ENCODE peak calls at places on chromosomes 11 and 22, in ten cellular contexts. N, C, K, T, S, F, I, J, Z and G are unnamed samples.

GRCh38 chr11:114571712-114572111 is 12.0 kb upstream of the NXPE1 start:
- DNase-seq in I (no peak), Z (no peak), S (peak), C (no peak), F (no peak), T (no peak), K (no peak), N (no peak), J (no peak), G (no peak)

GRCh38 chr11:1782831-1783724 is 19.4 kb upstream of the CTSD start:
- DNase-seq in Z (no peak), I (no peak), F (peak), J (no peak), C (no peak), N (no peak), K (peak), T (no peak), S (no peak), G (no peak)

GRCh38 chr22:32764330-32765116 is 37.0 kb upstream of the TIMP3 start:
- DNase-seq in K (peak), T (peak), Z (no peak), I (peak), C (no peak), J (peak), F (peak), N (no peak), S (no peak), G (no peak)

GRCh38 chr22:25111579-25112517 is 87.8 kb upstream of the CRYBB3 start:
- DNase-seq in T (peak), I (no peak), S (no peak), J (peak), F (peak), K (no peak), N (no peak), C (no peak), Z (no peak), G (no peak)

GRCh38 chr11:87859583-87859982 is 315.7 kb downstream of the RAB38 start:
- DNase-seq in N (no peak), S (no peak), F (no peak), J (peak), I (no peak), K (no peak), C (no peak), Z (no peak), T (no peak), G (no peak)

GRCh38 chr11:17979770-17980371 is 33.0 kb downstream of the SERGEF start:
- DNase-seq in C (no peak), T (no peak), S (peak), J (peak), I (no peak), K (no peak), F (peak), Z (no peak), N (peak), G (no peak)

GRCh38 chr11:3138178-3139085 is 26.7 kb downstream of the OSBPL5 start:
- DNase-seq in N (no peak), C (no peak), F (peak), T (peak), J (no peak), K (no peak), I (no peak), Z (no peak), S (no peak), G (no peak)

GRCh38 chr11:123751777-123752176 is 2.5 kb downstream of the OR6X1 start:
- DNase-seq in T (no peak), C (no peak), Z (no peak), N (no peak), F (no peak), I (no peak), K (no peak), J (no peak), S (no peak), G (no peak)

GRCh38 chr22:38246692-38247091 is 26.1 kb downstream of the TMEM184B start:
- DNase-seq in J (peak), Z (no peak), C (no peak), I (no peak), S (no peak), K (no peak), F (no peak), N (no peak), T (peak), G (no peak)

GRCh38 chr11:64759131-64759721 is 548 bp downstream of the PYGM start:
- DNase-seq in Z (no peak), J (no peak), S (no peak), N (no peak), C (no peak), F (no peak), K (no peak), T (no peak), I (no peak), G (no peak)

GRCh38 chr11:108223449-108224149 is 732 bp downstream of the ATM start:
- DNase-seq in T (no peak), I (peak), C (no peak), K (peak), F (peak), Z (no peak), S (peak), N (peak), J (peak), G (no peak)

GRCh38 chr11:58134151-58134550 is 8.8 kb upstream of the OR9I1 start:
- DNase-seq in J (no peak), C (no peak), I (no peak), N (no peak), T (no peak), K (no peak), S (no peak), F (no peak), Z (no peak), G (no peak)

GRCh38 chr22:29478326-29479276 is 1.4 kb upstream of the NEFH start:
- DNase-seq in C (no peak), F (peak), Z (no peak), N (no peak), I (no peak), T (no peak), J (peak), S (no peak), K (no peak), G (no peak)

GRCh38 chr11:129643031-129643721 is 172.5 kb upstream of the TMEM45B start:
- DNase-seq in C (no peak), S (no peak), N (no peak), J (no peak), Z (no peak), K (peak), T (no peak), I (peak), F (peak), G (no peak)

GRCh38 chr22:41900652-41901312 is 14.1 kb downstream of the SHISA8 start:
- DNase-seq in Z (no peak), S (no peak), N (no peak), K (no peak), T (peak), I (no peak), J (no peak), F (no peak), C (no peak), G (no peak)

GRCh38 chr22:22666307-22667091 is 22.1 kb downstream of the GGTLC2 start:
- DNase-seq in Z (no peak), S (peak), J (peak), N (no peak), K (peak), I (no peak), F (peak), C (no peak), T (no peak), G (no peak)

GRCh38 chr11:35404397-35404775 is 15.0 kb downstream of the SLC1A2 start:
- DNase-seq in J (peak), K (peak), I (peak), S (peak), F (peak), T (no peak), C (no peak), N (no peak), Z (no peak), G (no peak)

GRCh38 chr11:119832132-119832531 is 103.1 kb upstream of the NECTIN1 start:
- DNase-seq in S (no peak), I (no peak), T (no peak), Z (no peak), J (no peak), F (no peak), K (no peak), C (no peak), N (no peak), G (no peak)

GRCh38 chr22:24803064-24803542 is 2.9 kb upstream of the SGSM1 start:
- DNase-seq in N (peak), S (peak), K (peak), J (peak), T (peak), C (peak), I (no peak), Z (no peak), F (peak), G (no peak)

GRCh38 chr22:26918236-26918635 is 260.8 kb downstream of the MIAT start:
- DNase-seq in F (no peak), J (no peak), I (no peak), N (no peak), S (no peak), Z (no peak), T (no peak), K (no peak), C (no peak), G (no peak)

GRCh38 chr11:78588517-78588916 is 13.9 kb upstream of the NARS2 start:
- DNase-seq in C (no peak), S (no peak), I (no peak), N (no peak), F (no peak), T (no peak), K (no peak), Z (no peak), J (no peak), G (no peak)

GRCh38 chr22:45503071-45503815 is 560 bp downstream of the FBLN1 start:
- DNase-seq in S (no peak), C (no peak), J (no peak), Z (no peak), I (peak), F (no peak), N (no peak), K (no peak), T (no peak), G (no peak)

GRCh38 chr11:38990841-38991240 is 2392.8 kb upstream of the RAG2 start:
- DNase-seq in F (no peak), T (no peak), J (no peak), C (no peak), S (no peak), Z (no peak), N (no peak), K (no peak), I (peak), G (no peak)

GRCh38 chr11:124793466-124794278 is 6.5 kb downstream of the MSANTD2 start:
- DNase-seq in J (peak), N (no peak), I (peak), T (no peak), K (peak), Z (no peak), C (no peak), S (peak), F (peak), G (no peak)

DNA sequence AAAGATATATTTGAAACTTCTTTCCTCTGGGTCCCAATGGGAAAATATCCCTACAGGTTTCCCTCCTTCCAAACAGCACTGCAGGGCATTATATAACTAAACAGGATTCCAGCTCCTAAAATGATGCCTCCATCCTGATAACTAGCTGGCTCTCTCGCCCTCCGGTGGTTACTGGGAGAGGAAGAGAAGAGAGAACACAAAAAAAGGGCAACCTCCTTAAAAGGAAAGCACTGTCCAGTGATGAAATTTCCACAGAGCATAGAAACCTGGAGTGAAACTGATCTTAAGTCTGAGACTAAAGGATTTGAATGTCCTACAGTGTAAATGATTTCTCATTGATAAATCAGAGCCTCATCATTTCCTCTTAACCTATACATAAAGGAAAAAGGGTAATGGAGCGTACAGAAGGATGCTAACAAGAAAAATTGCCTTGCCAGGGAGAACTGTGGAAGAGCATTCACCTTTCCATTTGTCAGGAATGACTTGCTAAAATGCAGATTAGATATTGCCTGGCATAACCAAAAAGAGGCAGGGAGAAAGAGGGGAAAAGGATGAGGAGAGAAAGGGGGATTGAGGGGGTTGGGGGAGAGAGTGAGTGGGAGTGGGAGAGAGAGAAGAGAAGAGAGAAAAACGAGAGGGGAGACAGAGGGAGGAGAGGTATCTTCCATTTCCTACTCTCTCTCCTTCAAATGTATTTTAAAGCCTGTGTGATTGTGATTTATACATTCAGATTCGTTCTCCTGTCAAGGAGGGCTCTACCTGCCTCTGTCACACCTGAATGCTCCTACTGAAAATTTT is 121.4 kb downstream of the APOL5 start:
- DNase-seq in I (peak), F (peak), K (peak), T (peak), N (no peak), S (peak), Z (no peak), J (peak), C (no peak), G (no peak)
- TF ChIP-seq CTCF in I (peak), F (peak), K (peak), T (peak), N (no peak), S (peak), Z (peak), J (peak), C (no peak), G (peak)

GRCh38 chr11:32395127-32395526 is 40.2 kb downstream of the WT1 start:
- DNase-seq in T (no peak), F (no peak), J (no peak), N (no peak), I (no peak), C (no peak), K (no peak), Z (no peak), S (no peak), G (no peak)
- TF ChIP-seq CTCF in T (no peak), F (no peak), J (no peak), N (no peak), I (no peak), C (no peak), K (no peak), Z (no peak), S (no peak), G (no peak)

DNA sequence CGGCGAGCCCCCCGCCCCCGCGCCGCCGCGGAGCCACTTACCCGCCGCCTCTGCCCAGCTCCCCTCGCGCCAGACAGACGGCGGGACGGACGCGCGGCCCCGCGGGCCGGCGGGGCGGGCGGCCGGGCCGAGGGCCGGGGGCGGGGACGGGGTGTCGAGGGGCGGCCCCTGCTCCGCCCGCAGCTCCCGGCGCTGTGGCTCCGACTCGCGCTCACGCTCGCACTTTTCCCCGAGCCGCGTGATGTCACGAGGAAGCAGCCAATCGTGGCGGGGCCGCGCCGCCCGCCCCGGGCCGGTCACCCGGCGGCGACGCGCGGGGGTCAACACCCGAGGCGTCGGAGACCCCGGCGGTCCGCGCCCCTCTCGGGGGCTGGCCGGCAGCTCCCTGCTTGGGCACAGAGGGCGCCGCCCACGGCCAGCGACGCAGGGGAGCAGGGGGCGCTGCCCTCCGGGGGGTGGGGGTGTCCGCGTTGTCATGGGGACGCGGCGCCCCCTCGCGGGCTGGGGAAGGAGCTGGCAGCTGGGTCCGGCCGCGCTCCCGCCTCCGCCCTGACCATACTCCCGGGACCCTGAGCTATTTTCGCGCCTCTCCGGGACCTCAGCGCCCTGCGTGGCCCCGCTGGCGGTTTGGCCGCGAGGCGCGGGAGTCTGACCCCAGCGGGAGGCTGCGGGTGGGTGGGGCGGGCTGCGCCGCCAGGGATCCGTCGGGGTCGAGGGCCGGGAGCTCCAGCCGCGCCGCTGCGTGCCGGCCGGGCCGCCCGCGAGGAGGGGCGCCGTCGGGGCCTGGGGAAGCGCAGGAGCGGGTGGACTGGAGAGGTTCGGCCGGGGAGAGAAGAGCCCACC is at the start of gene CHRM4:
- DNase-seq in K (no peak), C (no peak), Z (no peak), J (peak), F (peak), I (peak), T (no peak), S (no peak), N (no peak), G (no peak)
- TF ChIP-seq CTCF in K (peak), C (no peak), Z (no peak), J (peak), F (peak), I (peak), T (no peak), S (peak), N (no peak), G (peak)

GRCh38 chr22:33796494-33796893 is 123.8 kb downstream of the LARGE1 start:
- DNase-seq in F (no peak), I (no peak), J (no peak), C (no peak), T (no peak), K (no peak), N (no peak), S (no peak), Z (no peak), G (no peak)
- TF ChIP-seq CTCF in F (no peak), I (no peak), J (no peak), C (no peak), T (no peak), K (no peak), N (no peak), S (no peak), Z (no peak), G (no peak)

DNA sequence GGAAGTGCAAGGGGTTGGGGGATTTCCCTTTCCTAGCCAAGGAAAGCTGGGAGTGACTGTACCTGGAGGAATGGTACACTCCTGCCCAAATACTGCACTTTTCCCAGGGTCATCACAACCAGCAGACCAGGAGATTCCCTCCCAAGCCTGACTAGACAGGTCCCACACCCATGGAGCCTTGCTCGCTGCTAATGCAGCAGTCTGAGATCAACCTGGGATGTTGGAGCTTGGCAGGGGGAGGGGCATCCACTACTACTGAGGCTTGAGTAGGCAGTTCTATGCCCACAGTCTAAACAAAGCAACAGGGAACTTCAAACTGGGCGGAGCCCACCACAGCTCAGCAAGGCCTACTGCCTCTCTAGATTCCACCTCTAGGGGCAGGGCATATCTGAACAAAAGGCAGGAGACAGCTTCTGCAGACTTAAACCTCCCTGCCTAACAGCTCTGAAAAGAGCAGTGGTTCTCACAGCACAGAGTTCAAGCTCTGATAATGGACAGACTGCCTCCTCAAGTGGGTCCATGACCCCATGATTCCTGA is 58.5 kb downstream of the SLC22A9 start:
- DNase-seq in Z (no peak), K (no peak), I (no peak), N (no peak), T (no peak), J (no peak), S (no peak), C (no peak), F (peak), G (no peak)
- TF ChIP-seq CTCF in Z (no peak), K (no peak), I (no peak), N (no peak), T (no peak), J (no peak), S (no peak), C (no peak), F (no peak), G (no peak)